ENCODE peak calls at places on chromosome 21, in six cellular contexts. X is uterus; S is CD4-positive, alpha-beta memory T cell; J is GM12878; D is body of pancreas; B is psoas muscle. P is an unnamed sample. For H3K4me1, the result is how much of the 10 kb centered on the place peaks cover.

GRCh38 chr21:45949928-45950739 is 31.4 kb upstream of the COL6A1 start:
- DNase-seq in X (peak), S (no peak), J (no peak), D (no peak), B (peak), P (no peak)

GRCh38 chr21:16773206-16773605 is 739.6 kb upstream of the CXADR start:
- DNase-seq in X (no peak), S (no peak), J (no peak), D (no peak), B (no peak), P (no peak)

GRCh38 chr21:23131177-23131576 is 2133.0 kb downstream of the NCAM2 start:
- DNase-seq in X (no peak), S (no peak), J (no peak), D (no peak), B (no peak), P (no peak)

GRCh38 chr21:45822429-45823099 is 159.0 kb upstream of the COL6A1 start:
- DNase-seq in X (no peak), S (no peak), J (no peak), D (no peak), B (no peak), P (no peak)

GRCh38 chr21:45537111-45537745 is 5.0 kb downstream of the SLC19A1 start:
- DNase-seq in X (no peak), S (no peak), J (no peak), D (no peak), B (peak), P (no peak)

GRCh38 chr21:27202301-27202700 is 235.4 kb upstream of the ADAMTS5 start:
- DNase-seq in X (no peak), S (no peak), J (no peak), D (no peak), B (no peak), P (no peak)

GRCh38 chr21:31098576-31099005 is 60.3 kb upstream of the KRTAP19-8 start:
- DNase-seq in X (peak), S (peak), J (no peak), D (peak), B (peak), P (peak)

GRCh38 chr21:44930543-44930981 is 9.3 kb upstream of the SLX9 start:
- DNase-seq in X (no peak), S (peak), J (no peak), D (no peak), B (peak), P (peak)

GRCh38 chr21:38323721-38324591 is 67.2 kb downstream of the KCNJ15 start:
- DNase-seq in X (no peak), S (peak), J (no peak), D (no peak), B (no peak), P (no peak)

GRCh38 chr21:45358261-45358670 is 46.7 kb upstream of the COL18A1 start:
- DNase-seq in X (no peak), S (no peak), J (no peak), D (no peak), B (peak), P (no peak)

GRCh38 chr21:34544032-34544496 is 32.1 kb upstream of the KCNE1 start:
- DNase-seq in X (peak), S (peak), J (no peak), D (peak), B (no peak), P (peak)

GRCh38 chr21:46051379-46051770 is 46.5 kb upstream of the COL6A2 start:
- DNase-seq in X (no peak), S (no peak), J (no peak), D (no peak), B (no peak), P (no peak)

GRCh38 chr21:41508415-41509205 is 652 bp upstream of the TMPRSS2 start:
- DNase-seq in X (no peak), S (no peak), J (no peak), D (peak), B (no peak), P (no peak)

GRCh38 chr21:27759091-27759659 is 792.3 kb upstream of the ADAMTS5 start:
- DNase-seq in X (no peak), S (no peak), J (no peak), D (peak), B (no peak), P (no peak)

GRCh38 chr21:38439957-38440356 is 58.3 kb downstream of the ERG start:
- DNase-seq in X (no peak), S (no peak), J (no peak), D (no peak), B (no peak), P (no peak)

GRCh38 chr21:46504681-46505080 is 46.0 kb downstream of the DIP2A start:
- DNase-seq in X (no peak), S (no peak), J (no peak), D (no peak), B (no peak), P (no peak)

GRCh38 chr21:44441041-44441400 is 14.3 kb upstream of the LRRC3 start:
- DNase-seq in X (no peak), S (no peak), J (no peak), D (no peak), B (no peak), P (peak)

GRCh38 chr21:14523234-14523633 is 22.9 kb downstream of the SAMSN1 start:
- DNase-seq in X (no peak), S (no peak), J (no peak), D (peak), B (no peak), P (no peak)

GRCh38 chr21:45539796-45540600 is 2.2 kb downstream of the SLC19A1 start:
- DNase-seq in X (peak), S (no peak), J (no peak), D (no peak), B (peak), P (no peak)

GRCh38 chr21:27423073-27423472 is 456.2 kb upstream of the ADAMTS5 start:
- DNase-seq in X (peak), S (no peak), J (no peak), D (peak), B (peak), P (no peak)

GRCh38 chr21:15752763-15753407 is 23.1 kb downstream of the USP25 start:
- DNase-seq in X (no peak), S (no peak), J (no peak), D (no peak), B (no peak), P (no peak)
- H3K4me1 ChIP-seq in X (under half), S (half or more), J (under half), D (under half), B (half or more), P (half or more)

DNA sequence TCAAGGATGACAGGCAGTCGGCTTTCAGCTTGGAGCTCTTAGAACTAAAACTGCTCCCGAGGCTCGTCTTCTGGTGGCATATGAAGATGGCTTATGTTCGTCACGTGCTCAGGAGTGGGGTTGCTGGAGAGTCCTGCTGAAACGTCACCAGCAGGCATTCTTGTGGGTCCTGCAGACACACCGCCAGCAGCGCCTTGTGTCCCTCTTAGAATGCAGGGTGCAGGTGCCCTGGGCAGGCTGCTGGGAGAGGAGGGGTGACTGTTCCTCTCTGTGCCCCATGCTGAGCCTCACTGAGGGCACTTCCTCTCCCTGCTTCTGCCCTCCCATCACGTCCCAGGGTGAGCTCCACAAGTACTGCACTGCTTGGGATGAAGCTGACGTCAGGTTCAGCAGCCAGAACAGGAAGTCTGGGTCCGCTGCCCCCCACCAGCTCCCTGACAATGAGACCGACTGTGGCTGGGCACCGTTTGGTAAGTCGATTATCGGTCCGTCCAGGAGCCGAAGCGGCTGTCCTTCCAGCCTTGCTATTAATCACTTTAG is 20.8 kb downstream of the SLC37A1 start:
- DNase-seq in X (no peak), S (no peak), J (no peak), D (peak), B (peak), P (no peak)
- H3K27ac ChIP-seq in X (no peak), S (no peak), J (peak), D (no peak), B (peak), P (no peak)

GRCh38 chr21:36697473-36698159 is 1.3 kb upstream of the SIM2 start:
- DNase-seq in X (no peak), S (no peak), J (no peak), D (no peak), B (no peak), P (no peak)
- H3K4me3 ChIP-seq in X (no peak), S (no peak), J (no peak), D (no peak), B (peak), P (no peak)

GRCh38 chr21:29315155-29315749 is 16.5 kb downstream of the BACH1 start:
- DNase-seq in X (no peak), S (no peak), J (no peak), D (no peak), B (no peak), P (no peak)
- H3K4me1 ChIP-seq in X (under half), S (under half), J (under half), D (half or more), B (half or more), P (under half)